ENCODE peak calls at places on chromosomes 13 and 19, in four cellular contexts. V, I, L and Y are unnamed samples.

GRCh38 chr13:100753391-100753790 is 78.8 kb upstream of the TMTC4 start:
- DNase-seq in V (no peak), I (no peak), L (no peak), Y (no peak)

GRCh38 chr13:105611424-105611823 is 924.0 kb downstream of the EFNB2 start:
- DNase-seq in V (no peak), I (no peak), L (no peak), Y (peak; percentile 45)

GRCh38 chr13:28859069-28859468 is 38.9 kb downstream of the MTUS2 start:
- DNase-seq in V (no peak), I (no peak), L (no peak), Y (no peak)

GRCh38 chr13:20833900-20834679 is 60.3 kb upstream of the EEF1AKMT1 start:
- DNase-seq in V (no peak), I (no peak), L (no peak), Y (no peak)

GRCh38 chr13:36712785-36713184 is 39.0 kb downstream of the SERTM1 start:
- DNase-seq in V (no peak), I (no peak), L (no peak), Y (no peak)

GRCh38 chr13:110308377-110309158 is 1.5 kb downstream of the COL4A2 start:
- DNase-seq in V (peak; percentile 53), I (peak; percentile 84), L (no peak), Y (no peak)

GRCh38 chr13:20877902-20878301 is 24.6 kb downstream of the XPO4 start:
- DNase-seq in V (no peak), I (no peak), L (no peak), Y (no peak)

GRCh38 chr19:41428481-41428859 is 1.3 kb upstream of the B3GNT8 start:
- DNase-seq in V (no peak), I (no peak), L (no peak), Y (no peak)

GRCh38 chr13:45299194-45299593 is 41.8 kb downstream of the TPT1 start:
- DNase-seq in V (no peak), I (no peak), L (no peak), Y (no peak)

GRCh38 chr13:38566023-38566422 is 120.9 kb upstream of the FREM2 start:
- DNase-seq in V (no peak), I (no peak), L (no peak), Y (no peak)

GRCh38 chr13:92461402-92461801 is 765.2 kb upstream of the GPC6 start:
- DNase-seq in V (no peak), I (peak; percentile 39), L (no peak), Y (no peak)

GRCh38 chr19:42271045-42271419 is 2.0 kb downstream of the CIC start:
- DNase-seq in V (no peak), I (no peak), L (no peak), Y (no peak)

GRCh38 chr19:17985037-17985818 is 18.3 kb downstream of the KCNN1 start:
- DNase-seq in V (no peak), I (no peak), L (no peak), Y (no peak)

GRCh38 chr19:17989425-17990094 is 18.4 kb upstream of the ARRDC2 start:
- DNase-seq in V (no peak), I (no peak), L (no peak), Y (no peak)

GRCh38 chr19:17982430-17982829 is 15.5 kb downstream of the KCNN1 start:
- DNase-seq in V (no peak), I (no peak), L (no peak), Y (no peak)

GRCh38 chr19:17993076-17993813 is 14.7 kb upstream of the ARRDC2 start:
- DNase-seq in V (no peak), I (no peak), L (no peak), Y (no peak)

GRCh38 chr19:17988161-17988560 is 19.8 kb upstream of the ARRDC2 start:
- DNase-seq in V (no peak), I (no peak), L (no peak), Y (no peak)
- H3K27ac ChIP-seq in V (no peak overlapping the region), I (no peak overlapping the region), L (no peak overlapping the region), Y (no peak overlapping the region)

GRCh38 chr13:95137096-95137495 is 164.2 kb downstream of the ABCC4 start:
- DNase-seq in V (no peak), I (no peak), L (no peak), Y (no peak)
- H3K27ac ChIP-seq in V (no peak overlapping the region), I (no peak overlapping the region), L (no peak overlapping the region), Y (no peak overlapping the region)

DNA sequence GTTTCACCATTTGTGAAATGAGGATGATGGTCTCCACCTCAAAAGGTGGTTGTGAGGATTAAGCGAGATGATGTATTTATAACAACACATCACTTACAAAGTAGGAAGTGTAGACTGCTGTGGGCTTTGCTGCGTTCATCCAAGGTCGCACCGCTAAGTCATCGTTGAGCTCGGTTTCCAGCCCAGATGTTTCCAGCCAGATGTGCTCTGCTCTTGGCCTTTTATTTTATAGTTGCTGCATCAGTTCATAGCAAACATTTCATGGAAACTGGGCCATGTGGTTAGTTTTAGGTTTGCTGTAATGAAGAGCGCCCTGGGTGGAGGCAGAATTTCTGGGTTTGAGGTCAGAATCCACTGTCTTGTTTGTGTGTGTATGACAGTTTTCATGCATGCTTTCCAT is 76.5 kb upstream of the RNF113B start:
- DNase-seq in V (no peak), I (no peak), L (no peak), Y (no peak)
- H3K27ac ChIP-seq in V (peak overlapping the region; percentile 38), I (no peak overlapping the region), L (peak overlapping the region; percentile 35), Y (no peak overlapping the region)

GRCh38 chr13:114096031-114096485 is 36.4 kb downstream of the RASA3 start:
- DNase-seq in V (no peak), I (no peak), L (no peak), Y (no peak)

GRCh38 chr13:114097893-114098688 is 34.3 kb downstream of the RASA3 start:
- DNase-seq in V (no peak), I (no peak), L (peak; percentile 7), Y (no peak)

GRCh38 chr13:114095486-114095885 is 36.9 kb downstream of the RASA3 start:
- DNase-seq in V (no peak), I (no peak), L (no peak), Y (no peak)

GRCh38 chr13:114097504-114097892 is 34.9 kb downstream of the RASA3 start:
- DNase-seq in V (no peak), I (no peak), L (no peak), Y (no peak)

GRCh38 chr13:114096811-114097503 is 35.5 kb downstream of the RASA3 start:
- DNase-seq in V (no peak), I (no peak), L (no peak), Y (no peak)
- H3K27ac ChIP-seq in V (peak overlapping the region; percentile 69), I (no peak overlapping the region), L (no peak overlapping the region), Y (peak overlapping the region; percentile 61)

GRCh38 chr19:2970201-2970838 is 7.0 kb upstream of the TLE6 start:
- DNase-seq in V (no peak), I (no peak), L (no peak), Y (no peak)
- H3K27ac ChIP-seq in V (peak overlapping the region; percentile 86), I (no peak overlapping the region), L (peak overlapping the region; percentile 60), Y (no peak overlapping the region)

DNA sequence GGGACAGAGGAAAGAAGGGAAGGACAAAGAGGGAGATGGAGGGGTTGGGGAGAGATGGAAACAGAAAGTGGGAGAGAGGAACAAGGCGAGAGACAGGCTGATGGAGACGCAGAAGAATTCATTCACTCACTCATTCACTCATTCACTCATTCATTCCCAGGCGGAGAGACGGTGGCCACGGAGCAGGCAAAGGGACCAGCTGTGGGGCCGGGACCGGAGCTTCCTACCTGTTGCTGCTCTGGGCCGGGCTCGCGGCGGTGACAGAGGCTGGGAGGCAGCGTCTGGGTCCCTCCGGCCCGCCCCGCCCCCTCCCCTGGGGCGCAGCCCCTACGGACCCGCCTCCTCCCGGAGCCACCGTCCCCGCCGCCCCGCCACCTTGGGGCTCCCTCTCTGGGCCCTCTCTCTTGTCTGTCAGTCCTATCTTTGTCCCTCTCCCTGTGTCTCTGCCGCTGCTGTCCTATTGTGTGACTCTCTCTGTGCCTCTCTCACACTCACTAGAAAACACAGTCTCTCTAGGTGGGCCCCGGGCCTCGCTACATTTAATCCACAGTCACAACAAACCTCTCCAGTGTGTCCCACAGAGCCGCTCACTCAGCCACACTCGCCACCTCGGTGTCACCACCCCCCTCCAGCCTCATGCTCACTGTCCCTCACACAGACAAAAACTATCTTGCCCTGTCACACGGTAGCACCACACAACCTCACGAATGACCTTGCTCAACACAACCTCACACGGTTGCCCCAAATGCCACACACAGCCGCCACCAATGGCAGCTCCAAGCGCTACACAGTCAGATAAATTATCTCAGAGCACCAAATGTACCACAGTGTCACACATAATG is at the start of gene GNG8:
- DNase-seq in V (no peak), I (peak; percentile 72), L (no peak), Y (no peak)
- H3K27ac ChIP-seq in V (peak within 1 kb of the TSS; percentile 24), I (no peak within 1 kb of the TSS), L (no peak within 1 kb of the TSS), Y (no peak within 1 kb of the TSS)

GRCh38 chr13:51168623-51169022 is 53.6 kb upstream of the FAM124A start:
- DNase-seq in V (no peak), I (no peak), L (no peak), Y (no peak)
- H3K27ac ChIP-seq in V (no peak overlapping the region), I (no peak overlapping the region), L (no peak overlapping the region), Y (no peak overlapping the region)

GRCh38 chr13:113777311-113778260 is 18.6 kb downstream of the TMEM255B start:
- DNase-seq in V (no peak), I (peak; percentile 88), L (no peak), Y (peak; percentile 55)
- H3K27ac ChIP-seq in V (no peak overlapping the region), I (no peak overlapping the region), L (no peak overlapping the region), Y (no peak overlapping the region)

GRCh38 chr19:12478234-12478941 is 6.2 kb downstream of the ZNF709 start:
- DNase-seq in V (no peak), I (no peak), L (peak; percentile 42), Y (no peak)
- H3K27ac ChIP-seq in V (no peak overlapping the region), I (no peak overlapping the region), L (no peak overlapping the region), Y (no peak overlapping the region)